ENCODE peak calls at places on chromosomes 11 and 22, in four cellular contexts. One of them, this sample, is unnamed.

GRCh38 chr11:113385749-113386148 is 1.8 kb upstream of the ANKK1 start:
- DNase-seq in WTC11: no peak
- DNase-seq in endodermal cell: no peak
- DNase-seq in heart right ventricle: no peak
- DNase-seq in this sample: no peak

GRCh38 chr11:61058583-61059259 is 43.6 kb upstream of the CD5 start:
- DNase-seq in heart right ventricle: no peak
- DNase-seq in WTC11: no peak
- DNase-seq in endodermal cell: peak; percentile 20
- DNase-seq in this sample: no peak

GRCh38 chr11:62669420-62670161 is 1.9 kb upstream of the UQCC3 start:
- DNase-seq in heart right ventricle: no peak
- DNase-seq in WTC11: no peak
- DNase-seq in endodermal cell: peak; percentile 55
- DNase-seq in this sample: no peak

GRCh38 chr11:20670932-20671403 is 1.6 kb downstream of the NELL1 start:
- DNase-seq in heart right ventricle: no peak
- DNase-seq in WTC11: peak; percentile 21
- DNase-seq in endodermal cell: peak; percentile 73
- DNase-seq in this sample: no peak

GRCh38 chr11:47858169-47858543 is 10.0 kb upstream of the NUP160 start:
- DNase-seq in WTC11: no peak
- DNase-seq in heart right ventricle: no peak
- DNase-seq in endodermal cell: no peak
- DNase-seq in this sample: no peak

GRCh38 chr11:61279934-61280656 is 15.0 kb downstream of the VWCE start:
- DNase-seq in endodermal cell: peak; percentile 58
- DNase-seq in WTC11: no peak
- DNase-seq in heart right ventricle: no peak
- DNase-seq in this sample: no peak

GRCh38 chr11:69744435-69744834 is 30.7 kb downstream of the FGF4 start:
- DNase-seq in heart right ventricle: no peak
- DNase-seq in WTC11: no peak
- DNase-seq in endodermal cell: peak; percentile 90
- DNase-seq in this sample: no peak

GRCh38 chr22:19241593-19241906 is 50.0 kb downstream of the CLTCL1 start:
- DNase-seq in endodermal cell: no peak
- DNase-seq in WTC11: no peak
- DNase-seq in heart right ventricle: no peak
- DNase-seq in this sample: no peak

GRCh38 chr22:43867839-43868652 is 5.7 kb upstream of the SULT4A1 start:
- DNase-seq in heart right ventricle: peak; percentile 48
- DNase-seq in endodermal cell: peak; percentile 94
- DNase-seq in WTC11: peak; percentile 90
- DNase-seq in this sample: peak; percentile 75

GRCh38 chr22:19814428-19814827 is 40.2 kb downstream of the GNB1L start:
- DNase-seq in endodermal cell: peak; percentile 21
- DNase-seq in heart right ventricle: no peak
- DNase-seq in WTC11: no peak
- DNase-seq in this sample: no peak

GRCh38 chr11:104870910-104871309 is 27.4 kb downstream of the CASP12 start:
- DNase-seq in endodermal cell: no peak
- DNase-seq in heart right ventricle: no peak
- DNase-seq in WTC11: no peak
- DNase-seq in this sample: no peak

GRCh38 chr22:47201996-47202818 is 439.8 kb downstream of the TBC1D22A start:
- DNase-seq in WTC11: no peak
- DNase-seq in endodermal cell: peak; percentile 17
- DNase-seq in heart right ventricle: no peak
- DNase-seq in this sample: no peak

GRCh38 chr22:31140746-31141145 is 438 bp upstream of the PLA2G3 start:
- DNase-seq in heart right ventricle: no peak
- DNase-seq in WTC11: no peak
- DNase-seq in endodermal cell: no peak
- DNase-seq in this sample: no peak

GRCh38 chr11:78460468-78460867 is 42.8 kb upstream of the GAB2 start:
- DNase-seq in endodermal cell: no peak
- DNase-seq in heart right ventricle: no peak
- DNase-seq in WTC11: no peak
- DNase-seq in this sample: no peak

GRCh38 chr22:44391481-44392445 is 79.0 kb upstream of the SHISAL1 start:
- DNase-seq in WTC11: peak; percentile 9
- DNase-seq in heart right ventricle: no peak
- DNase-seq in endodermal cell: peak; percentile 67
- DNase-seq in this sample: no peak

GRCh38 chr11:134592391-134592990 is 180.4 kb upstream of the B3GAT1 start:
- DNase-seq in WTC11: peak; percentile 84
- DNase-seq in heart right ventricle: no peak
- DNase-seq in endodermal cell: peak; percentile 93
- DNase-seq in this sample: peak; percentile 40

GRCh38 chr22:47841166-47841565 is 1078.7 kb downstream of the TBC1D22A start:
- DNase-seq in WTC11: no peak
- DNase-seq in endodermal cell: no peak
- DNase-seq in heart right ventricle: no peak
- DNase-seq in this sample: no peak

GRCh38 chr11:313304-313786 is 495 bp upstream of the IFITM1 start:
- DNase-seq in endodermal cell: no peak
- DNase-seq in WTC11: no peak
- DNase-seq in heart right ventricle: no peak
- DNase-seq in this sample: no peak

GRCh38 chr11:117091753-117092477 is 6.3 kb downstream of the SIK3 start:
- DNase-seq in endodermal cell: no peak
- DNase-seq in heart right ventricle: no peak
- DNase-seq in WTC11: no peak
- DNase-seq in this sample: no peak

GRCh38 chr11:102842930-102843329 is 479 bp downstream of the MMP3 start:
- DNase-seq in WTC11: no peak
- DNase-seq in endodermal cell: no peak
- DNase-seq in heart right ventricle: no peak
- DNase-seq in this sample: no peak

GRCh38 chr11:8604078-8604723 is 10.2 kb upstream of the STK33 start:
- DNase-seq in WTC11: peak; percentile 79
- DNase-seq in endodermal cell: peak; percentile 91
- DNase-seq in heart right ventricle: no peak
- DNase-seq in this sample: peak; percentile 34

GRCh38 chr22:25666308-25666707 is 75.7 kb upstream of the MYO18B start:
- DNase-seq in endodermal cell: no peak
- DNase-seq in heart right ventricle: peak; percentile 63
- DNase-seq in WTC11: peak; percentile 38
- DNase-seq in this sample: no peak

GRCh38 chr22:32720924-32721323 is 80.6 kb upstream of the TIMP3 start:
- DNase-seq in heart right ventricle: no peak
- DNase-seq in endodermal cell: no peak
- DNase-seq in WTC11: no peak
- DNase-seq in this sample: no peak

GRCh38 chr11:111759375-111759774 is 6.8 kb downstream of the PPP2R1B start:
- DNase-seq in endodermal cell: no peak
- DNase-seq in heart right ventricle: no peak
- DNase-seq in WTC11: no peak
- DNase-seq in this sample: no peak

GRCh38 chr11:68658661-68659060 is 25.7 kb upstream of the GAL start:
- DNase-seq in endodermal cell: no peak
- DNase-seq in heart right ventricle: no peak
- DNase-seq in WTC11: no peak
- DNase-seq in this sample: no peak

GRCh38 chr11:46315033-46315738 is 32.1 kb upstream of the DGKZ start:
- DNase-seq in heart right ventricle: peak; percentile 73
- DNase-seq in WTC11: peak; percentile 95
- DNase-seq in endodermal cell: peak; percentile 97
- DNase-seq in this sample: peak; percentile 73

GRCh38 chr11:26820739-26821138 is 98.9 kb upstream of the SLC5A12 start:
- DNase-seq in heart right ventricle: no peak
- DNase-seq in WTC11: no peak
- DNase-seq in endodermal cell: no peak
- DNase-seq in this sample: no peak

GRCh38 chr11:21933095-21933494 is 259.8 kb upstream of the ANO5 start:
- DNase-seq in WTC11: no peak
- DNase-seq in endodermal cell: no peak
- DNase-seq in heart right ventricle: no peak
- DNase-seq in this sample: no peak

GRCh38 chr22:41499624-41500280 is 30.8 kb downstream of the ACO2 start:
- DNase-seq in endodermal cell: no peak
- DNase-seq in heart right ventricle: no peak
- DNase-seq in WTC11: no peak
- DNase-seq in this sample: no peak

GRCh38 chr11:38460429-38460828 is 1862.4 kb upstream of the RAG2 start:
- DNase-seq in heart right ventricle: no peak
- DNase-seq in WTC11: no peak
- DNase-seq in endodermal cell: no peak
- DNase-seq in this sample: no peak

GRCh38 chr11:113168358-113168757 is 146.0 kb upstream of the TTC12 start:
- DNase-seq in endodermal cell: no peak
- DNase-seq in WTC11: no peak
- DNase-seq in heart right ventricle: no peak
- DNase-seq in this sample: no peak

GRCh38 chr11:10809373-10810199 is 860 bp upstream of the EIF4G2 start:
- DNase-seq in heart right ventricle: peak; percentile 34
- DNase-seq in endodermal cell: peak; percentile 87
- DNase-seq in WTC11: peak; percentile 69
- DNase-seq in this sample: no peak

GRCh38 chr11:65300621-65301290 is 13.9 kb upstream of the CDC42EP2 start:
- DNase-seq in WTC11: no peak
- DNase-seq in endodermal cell: no peak
- DNase-seq in heart right ventricle: no peak
- DNase-seq in this sample: no peak

GRCh38 chr11:65304110-65304509 is 10.6 kb upstream of the CDC42EP2 start:
- DNase-seq in heart right ventricle: no peak
- DNase-seq in endodermal cell: no peak
- DNase-seq in WTC11: no peak
- DNase-seq in this sample: no peak

GRCh38 chr11:65303542-65303941 is 11.1 kb upstream of the CDC42EP2 start:
- DNase-seq in WTC11: no peak
- DNase-seq in endodermal cell: no peak
- DNase-seq in heart right ventricle: no peak
- DNase-seq in this sample: no peak

GRCh38 chr11:65304613-65305012 is 10.1 kb upstream of the CDC42EP2 start:
- DNase-seq in heart right ventricle: no peak
- DNase-seq in endodermal cell: no peak
- DNase-seq in WTC11: no peak
- DNase-seq in this sample: no peak

GRCh38 chr11:65301491-65302329 is 13.0 kb upstream of the CDC42EP2 start:
- DNase-seq in WTC11: peak; percentile 71
- DNase-seq in heart right ventricle: peak; percentile 56
- DNase-seq in endodermal cell: peak; percentile 81
- DNase-seq in this sample: peak; percentile 39
- TF ChIP-seq CTCF in WTC11: no peak
- TF ChIP-seq CTCF in heart right ventricle: no peak
- TF ChIP-seq CTCF in endodermal cell: no peak
- TF ChIP-seq CTCF in this sample: no peak

GRCh38 chr11:3982431-3982830 is 112.2 kb upstream of the RRM1 start:
- DNase-seq in endodermal cell: no peak
- DNase-seq in WTC11: no peak
- DNase-seq in heart right ventricle: no peak
- DNase-seq in this sample: no peak

GRCh38 chr11:3981084-3981633 is 113.4 kb upstream of the RRM1 start:
- DNase-seq in heart right ventricle: no peak
- DNase-seq in endodermal cell: no peak
- DNase-seq in WTC11: no peak
- DNase-seq in this sample: no peak

GRCh38 chr11:3986301-3986700 is 108.3 kb upstream of the RRM1 start:
- DNase-seq in WTC11: no peak
- DNase-seq in heart right ventricle: no peak
- DNase-seq in endodermal cell: no peak
- DNase-seq in this sample: no peak

GRCh38 chr11:3983101-3983500 is 111.5 kb upstream of the RRM1 start:
- DNase-seq in endodermal cell: no peak
- DNase-seq in heart right ventricle: no peak
- DNase-seq in WTC11: no peak
- DNase-seq in this sample: no peak

GRCh38 chr11:3984896-3985295 is 109.7 kb upstream of the RRM1 start:
- DNase-seq in WTC11: peak; percentile 28
- DNase-seq in heart right ventricle: no peak
- DNase-seq in endodermal cell: peak; percentile 55
- DNase-seq in this sample: no peak
- TF ChIP-seq CTCF in WTC11: no peak
- TF ChIP-seq CTCF in heart right ventricle: no peak
- TF ChIP-seq CTCF in endodermal cell: peak; percentile 51
- TF ChIP-seq CTCF in this sample: no peak

GRCh38 chr11:34416746-34417145 is 22.0 kb upstream of the CAT start:
- DNase-seq in WTC11: no peak
- DNase-seq in heart right ventricle: no peak
- DNase-seq in endodermal cell: no peak
- DNase-seq in this sample: no peak

GRCh38 chr11:34419158-34419557 is 19.6 kb upstream of the CAT start:
- DNase-seq in WTC11: no peak
- DNase-seq in heart right ventricle: no peak
- DNase-seq in endodermal cell: no peak
- DNase-seq in this sample: no peak

GRCh38 chr11:34415538-34415937 is 23.2 kb upstream of the CAT start:
- DNase-seq in heart right ventricle: no peak
- DNase-seq in endodermal cell: no peak
- DNase-seq in WTC11: no peak
- DNase-seq in this sample: no peak

GRCh38 chr11:34416088-34416487 is 22.6 kb upstream of the CAT start:
- DNase-seq in WTC11: no peak
- DNase-seq in heart right ventricle: no peak
- DNase-seq in endodermal cell: no peak
- DNase-seq in this sample: no peak

GRCh38 chr11:34417203-34417602 is 21.5 kb upstream of the CAT start:
- DNase-seq in endodermal cell: no peak
- DNase-seq in heart right ventricle: no peak
- DNase-seq in WTC11: no peak
- DNase-seq in this sample: no peak
- TF ChIP-seq CTCF in endodermal cell: peak; percentile 58
- TF ChIP-seq CTCF in heart right ventricle: no peak
- TF ChIP-seq CTCF in WTC11: no peak
- TF ChIP-seq CTCF in this sample: no peak

DNA sequence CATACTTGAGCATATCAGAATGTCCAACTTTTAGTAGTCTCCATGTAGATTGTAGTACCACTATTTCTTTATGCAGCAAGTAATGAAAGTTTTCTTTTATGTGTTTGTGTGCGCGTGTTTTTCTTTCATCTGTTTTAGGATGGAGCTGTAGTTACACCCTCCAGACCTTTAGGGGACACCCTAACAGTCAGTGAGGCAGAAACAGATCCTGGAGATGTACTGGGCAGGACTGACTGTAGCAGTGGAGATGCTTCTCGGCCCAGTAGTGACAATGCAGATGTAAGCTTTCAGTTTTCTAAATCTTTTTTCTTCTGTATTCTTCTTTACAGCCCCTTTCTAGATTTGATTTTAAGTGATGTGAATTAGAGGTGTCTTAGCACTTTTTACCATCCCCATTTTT is 79.9 kb upstream of the GRIK4 start:
- DNase-seq in WTC11: peak; percentile 23
- DNase-seq in endodermal cell: peak; percentile 51
- DNase-seq in heart right ventricle: no peak
- DNase-seq in this sample: no peak
- TF ChIP-seq CTCF in WTC11: peak; percentile 39
- TF ChIP-seq CTCF in endodermal cell: peak; percentile 56
- TF ChIP-seq CTCF in heart right ventricle: no peak
- TF ChIP-seq CTCF in this sample: no peak

This sample was measured in progenitor cell of endocrine pancreas.